ENCODE peak calls at places on chromosomes 6 and 20, in four cellular contexts. C is mesendoderm, J is mesenchymal stem cell, V is H9. L is an unnamed sample.

GRCh38 chr6:138538390-138539031 is 39.2 kb upstream of the NHSL1 start:
- DNase-seq in V (no peak), J (peak), C (no peak), L (no peak)

GRCh38 chr20:23266530-23267398 is 83.8 kb upstream of the NXT1 start:
- DNase-seq in C (peak), J (no peak), V (no peak), L (no peak)

GRCh38 chr20:1803216-1804128 is 91.7 kb upstream of the SIRPA start:
- DNase-seq in V (peak), C (peak), J (peak), L (peak)

GRCh38 chr6:36320475-36320874 is 16.2 kb downstream of the BNIP5 start:
- DNase-seq in C (no peak), J (no peak), V (no peak), L (no peak)

GRCh38 chr6:130259557-130259956 is 36.8 kb upstream of the SAMD3 start:
- DNase-seq in V (no peak), J (no peak), C (no peak), L (no peak)

GRCh38 chr20:8860011-8860495 is 208.8 kb upstream of the PLCB4 start:
- DNase-seq in V (no peak), C (no peak), J (peak), L (no peak)

GRCh38 chr6:12170351-12171079 is 119.6 kb upstream of the EDN1 start:
- DNase-seq in V (no peak), J (no peak), C (no peak), L (no peak)

GRCh38 chr6:68634503-68635411 is at the start of gene ADGRB3:
- DNase-seq in J (peak), V (peak), C (peak), L (peak)

GRCh38 chr20:46681032-46681854 is 8.0 kb downstream of the TP53RK start:
- DNase-seq in J (peak), V (peak), C (peak), L (peak)

GRCh38 chr6:95318137-95318536 is 259.2 kb upstream of the MANEA start:
- DNase-seq in C (no peak), V (no peak), J (no peak), L (no peak)

GRCh38 chr20:2300002-2300401 is 4.2 kb downstream of the TGM3 start:
- DNase-seq in V (no peak), J (no peak), C (no peak), L (no peak)

GRCh38 chr20:36097331-36097730 is 57.2 kb upstream of the EPB41L1 start:
- DNase-seq in C (peak), V (no peak), J (no peak), L (no peak)

GRCh38 chr6:2061880-2062279 is 183.5 kb downstream of the GMDS start:
- DNase-seq in J (no peak), C (no peak), V (no peak), L (no peak)

GRCh38 chr6:79436232-79436631 is 101.0 kb downstream of the LCA5 start:
- DNase-seq in J (no peak), V (no peak), C (no peak), L (no peak)

GRCh38 chr6:161618816-161619454 is 345.1 kb upstream of the AGPAT4 start:
- DNase-seq in J (no peak), C (peak), V (peak), L (peak)

GRCh38 chr20:33477386-33478234 is 12.3 kb upstream of the CBFA2T2 start:
- DNase-seq in V (peak), J (no peak), C (peak), L (no peak)

GRCh38 chr6:106692112-106692822 is 62.9 kb downstream of the QRSL1 start:
- DNase-seq in J (peak), C (peak), V (peak), L (peak)

GRCh38 chr6:36956111-36956820 is 1.7 kb downstream of the PI16 start:
- DNase-seq in C (no peak), J (no peak), V (no peak), L (no peak)

GRCh38 chr6:154241570-154241969 is 115.0 kb downstream of the IPCEF1 start:
- DNase-seq in J (no peak), V (no peak), C (peak), L (no peak)

GRCh38 chr20:14412102-14412501 is 74.7 kb upstream of the FLRT3 start:
- DNase-seq in J (peak), C (no peak), V (no peak), L (no peak)

GRCh38 chr20:49323622-49324238 is 45.9 kb upstream of the ZNFX1 start:
- DNase-seq in J (peak), C (peak), V (peak), L (no peak)

GRCh38 chr6:137659871-137660270 is 165.7 kb upstream of the OLIG3 start:
- DNase-seq in C (no peak), J (no peak), V (no peak), L (no peak)

GRCh38 chr20:31667315-31668285 is 29.9 kb downstream of the COX4I2 start:
- DNase-seq in V (no peak), C (no peak), J (no peak), L (no peak)

GRCh38 chr6:50381106-50381415 is 331.3 kb upstream of the DEFB112 start:
- DNase-seq in J (no peak), C (peak), V (no peak), L (no peak)

GRCh38 chr6:144150673-144151009 is 324 bp downstream of the STX11 start:
- DNase-seq in C (peak), V (peak), J (peak), L (peak)
- H3K27ac ChIP-seq in C (no peak), V (no peak), J (no peak), L (no peak)

GRCh38 chr6:43264599-43264998 is 21.3 kb downstream of the TTBK1 start:
- DNase-seq in C (no peak), J (no peak), V (no peak), L (no peak)

GRCh38 chr6:43260791-43261190 is 17.5 kb downstream of the TTBK1 start:
- DNase-seq in J (no peak), V (no peak), C (no peak), L (no peak)

GRCh38 chr6:43263314-43264178 is 20.3 kb downstream of the TTBK1 start:
- DNase-seq in C (peak), V (peak), J (peak), L (no peak)

GRCh38 chr6:43262780-43263313 is 19.6 kb downstream of the TTBK1 start:
- DNase-seq in J (no peak), C (no peak), V (no peak), L (no peak)

DNA sequence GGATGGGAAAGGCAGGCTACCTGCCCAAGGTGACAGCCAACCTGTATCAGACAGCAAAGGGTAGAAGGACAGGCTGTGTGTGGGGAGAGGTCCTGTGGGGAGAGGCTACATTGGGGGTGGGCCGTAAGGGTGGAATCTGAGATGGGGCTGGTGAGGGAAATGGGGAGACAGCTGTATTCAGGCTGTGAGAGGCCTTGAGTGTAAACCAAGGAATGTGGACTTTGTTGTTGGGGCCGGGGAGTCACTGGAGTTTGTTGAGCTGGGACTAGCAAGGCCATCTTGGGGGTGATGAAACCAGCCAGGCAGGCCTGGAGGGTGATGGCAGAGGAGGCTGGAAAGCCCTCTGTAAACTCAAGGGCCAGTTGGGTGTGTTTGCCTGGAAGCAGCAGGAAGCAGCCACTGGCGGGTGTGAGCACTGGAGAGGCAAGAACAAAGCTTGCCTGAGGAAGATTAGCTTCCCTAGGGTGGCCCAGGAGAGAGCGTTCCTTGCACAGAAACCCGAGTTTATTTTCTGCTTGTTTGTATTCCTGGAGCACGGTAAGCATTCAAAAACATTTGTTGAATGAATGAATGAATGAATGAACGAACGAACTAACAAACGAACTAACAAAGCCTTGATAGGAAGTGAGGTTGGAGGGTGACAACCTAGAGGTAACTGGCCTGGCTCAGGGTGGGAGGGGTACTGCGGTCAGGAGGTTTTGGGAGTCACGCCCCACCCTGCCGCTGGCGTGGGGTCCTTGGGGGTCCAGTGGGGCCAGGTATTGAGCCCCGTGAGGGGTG is 18.9 kb downstream of the TTBK1 start:
- DNase-seq in V (no peak), J (no peak), C (no peak), L (no peak)
- H3K18ac ChIP-seq in V (no peak), J (no peak), C (no peak), L (no peak)

GRCh38 chr20:41176711-41177552 is 39.6 kb downstream of the PLCG1 start:
- DNase-seq in V (peak), J (no peak), C (no peak), L (no peak)
- H3K27ac ChIP-seq in V (no peak), J (peak), C (no peak), L (no peak)

GRCh38 chr6:17705778-17706579 is 746 bp downstream of the NUP153 start:
- DNase-seq in J (peak), V (peak), C (peak), L (peak)
- H3K18ac ChIP-seq in J (peak), V (peak), C (peak), L (peak)

GRCh38 chr6:41503841-41504525 is 42.2 kb upstream of the FOXP4 start:
- DNase-seq in V (no peak), J (peak), C (peak), L (no peak)
- H3K27ac ChIP-seq in V (no peak), J (no peak), C (peak), L (no peak)

GRCh38 chr6:166998256-166999144 is 697 bp upstream of the CEP43 start:
- DNase-seq in J (no peak), V (peak), C (peak), L (peak)
- H3K18ac ChIP-seq in J (no peak), V (no peak), C (peak), L (peak)

GRCh38 chr20:37314617-37315292 is 25.3 kb downstream of the MANBAL start:
- DNase-seq in J (no peak), C (peak), V (no peak), L (no peak)
- H3K27ac ChIP-seq in J (no peak), C (peak), V (no peak), L (no peak)

GRCh38 chr6:157831018-157831369 is 7.9 kb downstream of the SNX9 start:
- DNase-seq in V (no peak), C (no peak), J (no peak), L (no peak)
- H3K18ac ChIP-seq in V (no peak), C (no peak), J (no peak), L (no peak)

GRCh38 chr20:17609978-17610377 is 40.1 kb downstream of the DSTN start:
- DNase-seq in C (no peak), V (no peak), J (no peak), L (no peak)

GRCh38 chr20:17612287-17612974 is 42.6 kb downstream of the DSTN start:
- DNase-seq in J (peak), C (no peak), V (peak), L (no peak)

GRCh38 chr20:17611290-17611539 is 41.3 kb downstream of the DSTN start:
- DNase-seq in J (peak), C (peak), V (no peak), L (no peak)

GRCh38 chr20:17611540-17612286 is 41.8 kb downstream of the DSTN start:
- DNase-seq in C (no peak), J (no peak), V (peak), L (no peak)

GRCh38 chr20:17610566-17611289 is 40.9 kb downstream of the DSTN start:
- DNase-seq in J (no peak), C (no peak), V (peak), L (no peak)
- H3K27ac ChIP-seq in J (no peak), C (no peak), V (no peak), L (no peak)

L was measured in neuronal stem cell.